ENCODE peak calls at places on chromosomes 3 and 15, in nine cellular contexts. L, O, G, P, M, A, H, W and Q are unnamed samples. For H3K27me3, the result is how much of the 10 kb centered on the place peaks cover.

GRCh38 chr3:128881576-128881975 is 2.2 kb downstream of the ACAD9 start:
- DNase-seq in L (no peak), O (no peak), G (no peak), P (no peak), M (no peak), A (no peak), H (no peak), W (no peak), Q (no peak)

GRCh38 chr3:100319951-100320350 is 14.6 kb upstream of the NIT2 start:
- DNase-seq in L (no peak), O (no peak), G (no peak), P (no peak), M (no peak), A (no peak), H (no peak), W (no peak), Q (no peak)

GRCh38 chr3:29141197-29141911 is 139.5 kb upstream of the RBMS3 start:
- DNase-seq in L (no peak), O (no peak), G (no peak), P (no peak), M (no peak), A (peak), H (no peak), W (no peak), Q (no peak)

GRCh38 chr3:139718415-139718814 is 40.6 kb upstream of the NMNAT3 start:
- DNase-seq in L (peak), O (peak), G (no peak), P (no peak), M (peak), A (no peak), H (no peak), W (no peak), Q (no peak)

GRCh38 chr15:62316413-62317060 is 151.5 kb upstream of the C2CD4B start:
- DNase-seq in L (no peak), O (no peak), G (no peak), P (no peak), M (no peak), A (no peak), H (no peak), W (no peak), Q (no peak)

GRCh38 chr3:159273608-159274007 is 471.8 kb downstream of the MFSD1 start:
- DNase-seq in L (peak), O (no peak), G (no peak), P (no peak), M (peak), A (peak), H (no peak), W (no peak), Q (no peak)

GRCh38 chr3:43753743-43754142 is 63.0 kb downstream of the ABHD5 start:
- DNase-seq in L (no peak), O (no peak), G (no peak), P (no peak), M (no peak), A (peak), H (no peak), W (no peak), Q (no peak)

GRCh38 chr3:79473993-79474392 is 293.8 kb downstream of the ROBO1 start:
- DNase-seq in L (no peak), O (no peak), G (no peak), P (no peak), M (no peak), A (no peak), H (no peak), W (no peak), Q (no peak)

GRCh38 chr3:111729087-111729846 is 129.8 kb upstream of the PHLDB2 start:
- DNase-seq in L (peak), O (peak), G (peak), P (peak), M (peak), A (peak), H (no peak), W (peak), Q (peak)

GRCh38 chr3:62827550-62827949 is 47.7 kb downstream of the CADPS start:
- DNase-seq in L (no peak), O (no peak), G (no peak), P (no peak), M (no peak), A (no peak), H (no peak), W (no peak), Q (no peak)

GRCh38 chr3:100486808-100487207 is 5.6 kb upstream of the TMEM45A start:
- DNase-seq in L (no peak), O (no peak), G (no peak), P (no peak), M (no peak), A (no peak), H (no peak), W (no peak), Q (no peak)

GRCh38 chr15:69462030-69462492 is 9.4 kb downstream of the RPLP1 start:
- DNase-seq in L (peak), O (peak), G (peak), P (peak), M (peak), A (no peak), H (peak), W (peak), Q (peak)

GRCh38 chr3:121989943-121990342 is 32.1 kb downstream of the ILDR1 start:
- DNase-seq in L (peak), O (no peak), G (no peak), P (no peak), M (no peak), A (no peak), H (no peak), W (no peak), Q (no peak)

GRCh38 chr15:36658321-36658720 is 78.9 kb downstream of the CDIN1 start:
- DNase-seq in L (no peak), O (no peak), G (no peak), P (no peak), M (no peak), A (no peak), H (no peak), W (no peak), Q (no peak)

GRCh38 chr3:49399467-49399866 is 12.3 kb downstream of the RHOA start:
- DNase-seq in L (no peak), O (peak), G (no peak), P (peak), M (no peak), A (no peak), H (no peak), W (no peak), Q (no peak)

GRCh38 chr15:68725736-68726135 is 95.0 kb downstream of the ANP32A start:
- DNase-seq in L (peak), O (peak), G (peak), P (peak), M (peak), A (no peak), H (no peak), W (peak), Q (peak)

GRCh38 chr3:57715672-57716071 is 22.8 kb upstream of the DENND6A start:
- DNase-seq in L (no peak), O (no peak), G (no peak), P (no peak), M (no peak), A (no peak), H (no peak), W (no peak), Q (no peak)

GRCh38 chr15:25439456-25439836 is 622 bp upstream of the UBE3A start:
- DNase-seq in L (peak), O (no peak), G (peak), P (no peak), M (peak), A (no peak), H (no peak), W (no peak), Q (no peak)

GRCh38 chr3:62755285-62755684 is 119.9 kb downstream of the CADPS start:
- DNase-seq in L (no peak), O (no peak), G (no peak), P (no peak), M (no peak), A (no peak), H (no peak), W (no peak), Q (no peak)

GRCh38 chr3:184592411-184593200 is 31.0 kb downstream of the EPHB3 start:
- DNase-seq in L (no peak), O (peak), G (no peak), P (no peak), M (peak), A (no peak), H (no peak), W (peak), Q (no peak)

GRCh38 chr3:152185941-152186630 is 82.6 kb upstream of the MBNL1 start:
- DNase-seq in L (no peak), O (no peak), G (no peak), P (no peak), M (no peak), A (no peak), H (no peak), W (no peak), Q (no peak)

GRCh38 chr15:40097968-40098476 is 10.7 kb downstream of the BMF start:
- DNase-seq in L (peak), O (no peak), G (peak), P (peak), M (peak), A (peak), H (peak), W (peak), Q (peak)

GRCh38 chr15:77461486-77461885 is 40.8 kb downstream of the HMG20A start:
- DNase-seq in L (no peak), O (no peak), G (no peak), P (no peak), M (no peak), A (no peak), H (no peak), W (no peak), Q (no peak)

GRCh38 chr3:61574854-61575253 is 13.5 kb downstream of the PTPRG start:
- DNase-seq in L (no peak), O (no peak), G (no peak), P (no peak), M (no peak), A (no peak), H (no peak), W (no peak), Q (no peak)

GRCh38 chr3:12509466-12509865 is 25.2 kb downstream of the TSEN2 start:
- DNase-seq in L (no peak), O (no peak), G (no peak), P (no peak), M (no peak), A (no peak), H (no peak), W (no peak), Q (no peak)

GRCh38 chr3:37029111-37029510 is 35.8 kb downstream of the MLH1 start:
- DNase-seq in L (no peak), O (no peak), G (peak), P (no peak), M (peak), A (no peak), H (no peak), W (no peak), Q (no peak)

GRCh38 chr15:67783303-67783702 is 42.0 kb upstream of the SKOR1 start:
- DNase-seq in L (no peak), O (no peak), G (no peak), P (no peak), M (no peak), A (no peak), H (no peak), W (no peak), Q (no peak)

GRCh38 chr3:40741729-40742128 is 217.0 kb downstream of the ZNF621 start:
- DNase-seq in L (peak), O (no peak), G (no peak), P (peak), M (peak), A (peak), H (no peak), W (peak), Q (peak)

GRCh38 chr15:40693904-40694705 is 869 bp upstream of the RAD51 start:
- DNase-seq in L (no peak), O (no peak), G (no peak), P (no peak), M (no peak), A (no peak), H (no peak), W (no peak), Q (no peak)

GRCh38 chr3:112770907-112771306 is 75.8 kb downstream of the CD200R1L start:
- DNase-seq in L (no peak), O (no peak), G (no peak), P (no peak), M (no peak), A (no peak), H (no peak), W (no peak), Q (no peak)

GRCh38 chr15:70236306-70237103 is 138.8 kb upstream of the TLE3 start:
- DNase-seq in L (no peak), O (no peak), G (no peak), P (peak), M (no peak), A (no peak), H (no peak), W (no peak), Q (no peak)

GRCh38 chr3:38152660-38153059 is 12.7 kb upstream of the OXSR1 start:
- DNase-seq in L (no peak), O (no peak), G (no peak), P (no peak), M (no peak), A (no peak), H (no peak), W (no peak), Q (no peak)

GRCh38 chr3:152417181-152417580 is 148.5 kb downstream of the MBNL1 start:
- DNase-seq in L (no peak), O (no peak), G (no peak), P (no peak), M (no peak), A (no peak), H (no peak), W (no peak), Q (no peak)

GRCh38 chr3:49757197-49757596 is 29.1 kb downstream of the IP6K1 start:
- DNase-seq in L (no peak), O (no peak), G (no peak), P (no peak), M (no peak), A (no peak), H (no peak), W (no peak), Q (no peak)

GRCh38 chr15:92611995-92612745 is 43.4 kb downstream of the FAM174B start:
- DNase-seq in L (no peak), O (no peak), G (no peak), P (peak), M (no peak), A (no peak), H (peak), W (no peak), Q (no peak)

DNA sequence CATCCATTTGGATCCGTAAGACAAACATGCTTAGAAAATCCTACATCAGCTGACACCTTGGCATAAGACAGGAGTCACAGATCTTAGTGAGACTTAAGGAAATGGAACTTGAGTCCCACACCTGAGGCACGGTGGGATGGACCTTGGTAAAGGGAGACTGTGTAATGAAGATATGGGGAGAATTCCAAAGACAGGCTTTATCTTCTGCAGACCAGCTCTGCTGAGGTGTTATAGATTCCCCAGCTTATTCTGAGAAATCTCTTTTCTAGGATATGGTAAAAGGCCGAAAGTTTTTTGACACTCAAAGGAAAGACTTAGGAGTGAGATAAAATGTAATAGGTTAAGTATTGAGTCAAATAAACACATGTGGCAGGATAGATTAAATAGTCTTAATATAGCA is 8.3 kb upstream of the MTMR10 start:
- DNase-seq in L (no peak), O (no peak), G (no peak), P (no peak), M (no peak), A (no peak), H (no peak), W (no peak), Q (no peak)
- TF ChIP-seq POLR2A in L (no peak), O (no peak), G (no peak), P (no peak), M (no peak), A (no peak), H (no peak), W (no peak), Q (no peak)

GRCh38 chr15:73866481-73866880 is 6.9 kb upstream of the TBC1D21 start:
- DNase-seq in L (no peak), O (no peak), G (peak), P (no peak), M (no peak), A (no peak), H (no peak), W (no peak), Q (no peak)

GRCh38 chr15:73866881-73867410 is 6.4 kb upstream of the TBC1D21 start:
- DNase-seq in L (no peak), O (no peak), G (no peak), P (no peak), M (no peak), A (no peak), H (no peak), W (no peak), Q (no peak)

GRCh38 chr15:73867426-73867825 is 5.9 kb upstream of the TBC1D21 start:
- DNase-seq in L (no peak), O (peak), G (no peak), P (no peak), M (no peak), A (no peak), H (no peak), W (no peak), Q (no peak)

GRCh38 chr15:73869216-73869995 is 4.0 kb upstream of the TBC1D21 start:
- DNase-seq in L (no peak), O (no peak), G (no peak), P (no peak), M (no peak), A (no peak), H (no peak), W (no peak), Q (no peak)

DNA sequence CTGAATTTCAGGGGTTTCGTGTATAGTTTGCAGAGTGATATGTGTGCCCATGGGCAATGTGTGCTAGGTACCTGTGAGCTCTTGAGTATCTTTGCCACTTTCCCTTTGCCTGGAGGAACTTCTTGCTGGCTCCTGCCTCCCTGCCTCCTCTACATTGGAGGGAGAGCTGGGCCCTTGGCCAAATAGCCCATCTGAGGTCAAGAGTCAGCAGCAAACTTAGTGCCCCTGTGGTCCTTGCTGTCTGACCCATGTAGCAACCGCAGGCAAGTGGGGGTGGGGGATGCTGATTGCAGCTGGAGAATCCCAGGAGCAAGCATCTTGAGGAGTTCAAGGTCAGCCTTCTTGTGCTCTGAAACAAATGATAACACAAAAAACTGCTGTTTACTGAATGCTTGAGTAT is 5.4 kb upstream of the TBC1D21 start:
- DNase-seq in L (no peak), O (peak), G (no peak), P (no peak), M (no peak), A (no peak), H (no peak), W (no peak), Q (no peak)
- H3K27me3 ChIP-seq in L (under half), O (under half), G (under half), P (under half), M (under half), A (under half), H (under half), W (under half), Q (under half)

GRCh38 chr3:66642015-66642414 is 141.2 kb upstream of the LRIG1 start:
- DNase-seq in L (no peak), O (no peak), G (no peak), P (no peak), M (no peak), A (no peak), H (no peak), W (no peak), Q (no peak)

GRCh38 chr3:66639794-66640356 is 139.1 kb upstream of the LRIG1 start:
- DNase-seq in L (no peak), O (no peak), G (no peak), P (no peak), M (no peak), A (no peak), H (no peak), W (no peak), Q (no peak)

GRCh38 chr3:66642484-66642883 is 141.7 kb upstream of the LRIG1 start:
- DNase-seq in L (no peak), O (no peak), G (no peak), P (no peak), M (no peak), A (no peak), H (no peak), W (no peak), Q (no peak)

GRCh38 chr3:66633982-66634381 is 133.2 kb upstream of the LRIG1 start:
- DNase-seq in L (no peak), O (no peak), G (no peak), P (no peak), M (no peak), A (no peak), H (no peak), W (no peak), Q (no peak)

DNA sequence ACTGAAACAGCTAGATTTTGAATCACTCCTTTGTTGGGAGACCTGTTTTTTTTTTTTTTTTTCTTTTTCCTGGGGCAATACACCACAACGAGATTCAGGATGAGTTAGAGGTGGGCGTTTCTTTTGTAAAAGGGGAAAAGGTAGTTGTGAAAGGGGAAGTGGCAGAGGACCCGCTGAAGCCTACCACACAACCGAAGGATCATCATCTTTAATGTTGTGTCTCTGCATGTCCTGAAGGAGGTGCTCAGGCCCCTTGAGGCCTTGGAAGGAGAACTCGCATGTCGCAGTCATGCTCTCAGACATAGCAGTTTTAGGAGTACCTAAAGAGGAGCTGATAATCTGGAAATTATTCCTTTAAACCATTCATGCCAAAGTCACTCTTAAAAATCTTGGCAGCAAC is 137.9 kb upstream of the LRIG1 start:
- DNase-seq in L (no peak), O (no peak), G (no peak), P (no peak), M (no peak), A (no peak), H (no peak), W (no peak), Q (no peak)
- TF ChIP-seq CTCF in L (no peak), O (no peak), G (no peak), P (no peak), M (no peak), A (no peak), H (no peak), W (no peak), Q (no peak)

GRCh38 chr3:55089211-55089610 is 161.4 kb upstream of the LRTM1 start:
- DNase-seq in L (no peak), O (no peak), G (no peak), P (no peak), M (no peak), A (no peak), H (no peak), W (no peak), Q (no peak)
- TF ChIP-seq POLR2A in L (no peak), O (no peak), G (no peak), P (no peak), M (no peak), A (no peak), H (no peak), W (no peak), Q (no peak)

DNA sequence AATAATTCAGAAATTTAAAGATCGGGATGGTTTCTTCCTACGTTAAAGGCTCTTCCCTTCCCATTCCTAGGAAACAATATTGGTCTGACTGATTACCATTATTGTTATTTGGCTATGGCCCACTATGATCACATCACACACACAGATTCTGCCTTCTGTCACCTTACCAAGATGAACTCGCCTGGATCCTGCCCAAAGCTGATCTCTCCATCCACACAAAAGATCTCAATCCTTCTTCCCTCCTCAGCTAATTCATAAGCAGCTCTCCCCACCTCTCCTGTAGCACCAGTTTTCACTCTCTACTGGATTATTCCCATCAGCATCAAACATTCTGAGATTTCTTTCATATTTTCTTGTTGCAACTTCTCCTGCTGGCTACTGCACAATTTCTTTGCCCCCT is 25.0 kb downstream of the PLCL2 start:
- DNase-seq in L (no peak), O (no peak), G (no peak), P (no peak), M (no peak), A (no peak), H (no peak), W (no peak), Q (no peak)
- H3K27me3 ChIP-seq in L (under half), O (under half), G (under half), P (under half), M (under half), A (under half), H (under half), W (under half), Q (under half)